ENCODE peak calls at places on chromosomes 3 and 15, in six cellular contexts. X is uterus, Z is HAP-1, G is Karpas-422, M is left ventricle myocardium inferior, J is aorta. L is an unnamed sample. For H3K27me3 and H3K4me1, the result is how much of the 10 kb centered on the place peaks cover.

GRCh38 chr3:5022966-5023776 is 43.9 kb downstream of the BHLHE40 start:
- DNase-seq in X (peak), Z (no peak), G (no peak), M (no peak), J (peak), L (no peak)

GRCh38 chr15:66390670-66391069 is 4.0 kb downstream of the MAP2K1 start:
- DNase-seq in X (no peak), Z (no peak), G (peak), M (no peak), J (no peak), L (no peak)

GRCh38 chr3:156705761-156706631 is 31.6 kb downstream of the TIPARP start:
- DNase-seq in X (no peak), Z (no peak), G (peak), M (no peak), J (no peak), L (no peak)

GRCh38 chr15:39587910-39588530 is 7.1 kb downstream of the THBS1 start:
- DNase-seq in X (no peak), Z (no peak), G (no peak), M (no peak), J (no peak), L (no peak)

GRCh38 chr3:137075020-137075419 is 117.2 kb downstream of the IL20RB start:
- DNase-seq in X (no peak), Z (no peak), G (no peak), M (no peak), J (no peak), L (no peak)

GRCh38 chr15:66387176-66388056 is 704 bp downstream of the MAP2K1 start:
- DNase-seq in X (peak), Z (peak), G (peak), M (peak), J (peak), L (peak)

GRCh38 chr3:12993022-12993622 is 80.1 kb downstream of the IQSEC1 start:
- DNase-seq in X (no peak), Z (no peak), G (no peak), M (peak), J (peak), L (peak)

GRCh38 chr3:152403632-152404066 is 134.9 kb downstream of the MBNL1 start:
- DNase-seq in X (no peak), Z (no peak), G (no peak), M (peak), J (peak), L (peak)

GRCh38 chr3:119679874-119680273 is 2.7 kb upstream of the COX17 start:
- DNase-seq in X (no peak), Z (no peak), G (no peak), M (no peak), J (no peak), L (no peak)

GRCh38 chr3:62363275-62363674 is 10.1 kb downstream of the FEZF2 start:
- DNase-seq in X (no peak), Z (no peak), G (no peak), M (no peak), J (no peak), L (no peak)

GRCh38 chr3:62361261-62361660 is 12.1 kb downstream of the FEZF2 start:
- DNase-seq in X (no peak), Z (no peak), G (no peak), M (no peak), J (no peak), L (no peak)

GRCh38 chr3:62365311-62366092 is 7.8 kb downstream of the FEZF2 start:
- DNase-seq in X (no peak), Z (peak), G (no peak), M (no peak), J (no peak), L (no peak)

GRCh38 chr3:62366093-62366419 is 7.3 kb downstream of the FEZF2 start:
- DNase-seq in X (no peak), Z (no peak), G (no peak), M (no peak), J (no peak), L (no peak)

DNA sequence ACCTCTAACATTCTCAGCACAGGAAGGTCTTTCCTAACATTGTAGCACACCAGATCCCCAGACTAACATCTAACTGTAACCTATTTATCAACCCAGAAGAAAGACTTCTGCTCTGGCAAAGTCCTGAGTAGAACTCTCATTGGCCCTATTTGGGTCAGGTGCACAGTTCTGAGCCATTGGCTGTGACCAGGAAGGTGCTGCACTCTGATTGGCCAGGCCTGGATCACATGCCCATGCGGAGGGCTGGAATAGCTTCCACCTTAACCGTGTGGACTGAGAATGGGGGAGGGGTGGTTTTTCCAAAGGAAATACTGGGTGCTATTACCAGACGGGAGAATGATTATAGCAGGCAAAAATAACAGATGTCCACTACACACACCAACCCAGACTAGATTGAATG is 11.5 kb downstream of the FEZF2 start:
- DNase-seq in X (no peak), Z (no peak), G (no peak), M (no peak), J (no peak), L (no peak)
- H3K27me3 ChIP-seq in X (under half), Z (under half), G (under half), M (half or more), J (under half), L (half or more)

DNA sequence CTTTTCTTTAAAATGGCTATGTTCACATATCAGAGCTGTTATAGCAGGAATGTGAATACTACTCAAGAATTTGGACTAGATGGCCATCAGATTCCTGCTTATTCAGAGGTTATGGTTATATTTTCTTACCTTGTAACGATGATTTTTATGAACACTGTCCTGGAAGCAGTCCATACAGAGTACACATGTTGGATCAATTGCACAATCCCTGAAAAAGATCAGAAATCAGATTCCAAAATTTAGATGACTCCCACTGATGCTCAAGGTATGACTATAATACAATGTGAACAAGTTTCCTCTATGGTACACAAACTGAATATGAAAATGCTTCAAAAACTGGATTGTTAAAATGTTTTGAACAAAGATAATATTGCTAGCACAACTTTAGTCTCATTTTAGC is 23.3 kb downstream of the UBR1 start:
- DNase-seq in X (no peak), Z (no peak), G (no peak), M (no peak), J (no peak), L (no peak)
- H3K4me1 ChIP-seq in X (under half), Z (under half), G (under half), M (under half), J (under half), L (under half)

GRCh38 chr15:34760909-34761308 is 6.1 kb upstream of the GJD2 start:
- DNase-seq in X (no peak), Z (no peak), G (no peak), M (no peak), J (no peak), L (no peak)
- H3K27me3 ChIP-seq in X (under half), Z (under half), G (under half), M (under half), J (under half), L (under half)

GRCh38 chr3:32413845-32414526 is 22.3 kb downstream of the CMTM7 start:
- DNase-seq in X (no peak), Z (no peak), G (no peak), M (no peak), J (no peak), L (no peak)

GRCh38 chr3:32411442-32411841 is 19.8 kb downstream of the CMTM7 start:
- DNase-seq in X (no peak), Z (no peak), G (no peak), M (no peak), J (no peak), L (no peak)

GRCh38 chr3:32406481-32407408 is 15.1 kb downstream of the CMTM7 start:
- DNase-seq in X (no peak), Z (no peak), G (no peak), M (no peak), J (no peak), L (no peak)

GRCh38 chr3:32412887-32413286 is 21.2 kb downstream of the CMTM7 start:
- DNase-seq in X (no peak), Z (no peak), G (no peak), M (no peak), J (no peak), L (no peak)

DNA sequence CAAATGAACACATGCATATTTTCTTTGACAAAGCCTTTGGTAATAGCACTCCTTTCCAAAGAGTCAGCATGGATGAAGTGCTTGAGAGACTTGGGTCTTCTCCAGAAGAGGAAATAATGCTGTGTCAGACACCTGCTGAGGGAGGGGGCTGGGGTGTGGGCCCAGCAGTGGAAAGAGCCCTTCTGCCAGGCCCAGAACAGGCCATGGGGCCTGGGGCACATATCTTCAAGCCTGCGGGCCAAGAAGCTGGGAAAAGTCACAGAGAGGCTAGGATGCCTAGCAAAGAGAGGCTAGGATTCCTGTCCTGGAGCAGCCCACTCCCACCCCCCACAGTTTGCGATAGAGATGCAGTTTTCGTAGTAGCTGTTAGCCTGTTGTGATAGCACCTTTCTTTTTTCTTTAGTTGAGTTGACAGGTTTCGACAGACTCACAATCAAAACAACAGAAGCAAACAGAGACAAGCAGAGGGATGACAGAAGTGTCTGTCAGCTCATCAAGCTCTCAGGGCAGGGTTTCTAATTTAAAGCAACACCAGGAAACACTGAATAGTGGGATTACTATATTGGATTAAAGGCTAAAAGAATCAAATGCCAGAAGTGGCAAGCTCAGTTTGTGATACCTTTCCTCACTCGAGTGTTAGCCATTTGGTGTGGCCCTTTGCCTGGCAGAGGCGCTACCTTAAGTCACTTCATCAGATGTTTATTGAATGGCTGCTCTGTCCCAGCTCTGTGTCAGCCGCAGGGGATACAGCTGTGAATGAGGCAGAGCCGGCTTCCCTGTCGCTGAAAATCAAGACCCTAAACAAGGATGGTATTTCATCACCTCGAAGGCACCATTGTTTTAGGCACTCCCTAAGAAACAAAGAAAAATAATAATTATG is 19.0 kb downstream of the CMTM7 start:
- DNase-seq in X (no peak), Z (no peak), G (no peak), M (no peak), J (no peak), L (no peak)
- H3K4me1 ChIP-seq in X (under half), Z (under half), G (under half), M (under half), J (under half), L (under half)

GRCh38 chr15:29204356-29204755 is 65.3 kb downstream of the NSMCE3 start:
- DNase-seq in X (no peak), Z (no peak), G (no peak), M (no peak), J (no peak), L (no peak)

GRCh38 chr15:29207027-29207757 is 62.4 kb downstream of the NSMCE3 start:
- DNase-seq in X (no peak), Z (no peak), G (no peak), M (no peak), J (no peak), L (no peak)

GRCh38 chr15:29208352-29208751 is 61.3 kb downstream of the NSMCE3 start:
- DNase-seq in X (no peak), Z (no peak), G (no peak), M (no peak), J (no peak), L (no peak)

GRCh38 chr15:29207758-29208108 is 61.9 kb downstream of the NSMCE3 start:
- DNase-seq in X (no peak), Z (no peak), G (no peak), M (no peak), J (no peak), L (no peak)
- H3K27me3 ChIP-seq in X (under half), Z (under half), G (under half), M (half or more), J (under half), L (under half)

GRCh38 chr3:193938613-193939012 is 197.3 kb upstream of the HES1 start:
- DNase-seq in X (no peak), Z (peak), G (no peak), M (no peak), J (no peak), L (no peak)

GRCh38 chr3:193942516-193943055 is 193.4 kb upstream of the HES1 start:
- DNase-seq in X (no peak), Z (no peak), G (no peak), M (no peak), J (no peak), L (no peak)

GRCh38 chr3:193939527-193939926 is 196.4 kb upstream of the HES1 start:
- DNase-seq in X (no peak), Z (no peak), G (no peak), M (no peak), J (no peak), L (no peak)

GRCh38 chr3:193941486-193941885 is 194.5 kb upstream of the HES1 start:
- DNase-seq in X (no peak), Z (no peak), G (no peak), M (no peak), J (no peak), L (no peak)

GRCh38 chr3:193940526-193940925 is 195.4 kb upstream of the HES1 start:
- DNase-seq in X (no peak), Z (no peak), G (no peak), M (no peak), J (no peak), L (no peak)
- H3K4me1 ChIP-seq in X (under half), Z (under half), G (under half), M (under half), J (under half), L (under half)

L was measured in heart right ventricle.